ENCODE peak calls at places on chromosomes 5 and 9, in eight cellular contexts. S is stimulated activated CD4-positive, alpha-beta T cell treated with anti-CD3 and anti-CD28 coated beads, Interleukin-2, amount 100 ng/mL, for 4 hours; K is MCF 10A; N is ascending aorta; D is amygdala; Z is hepatic stellate cell; R is stimulated activated CD8-positive, alpha-beta memory T cell treated with anti-CD3 and anti-CD28 coated beads, Interleukin-7, amount 100 ng/mL, for 24 hours; H is uterus. B is an unnamed sample.

GRCh38 chr5:38257236-38258036 is 923 bp upstream of the EGFLAM start:
- DNase-seq in S (no peak), K (no peak), N (no peak), D (no peak), Z (no peak), R (no peak), H (no peak), B (no peak)

GRCh38 chr5:131226899-131227298 is 37.0 kb upstream of the CDC42SE2 start:
- DNase-seq in S (no peak), K (no peak), N (no peak), D (no peak), Z (no peak), R (no peak), H (no peak), B (no peak)

GRCh38 chr9:89436963-89437625 is 60.8 kb downstream of the SEMA4D start:
- DNase-seq in S (no peak), K (peak), N (no peak), D (no peak), Z (no peak), R (no peak), H (no peak), B (no peak)

GRCh38 chr5:1105350-1106265 is 6.3 kb downstream of the SLC12A7 start:
- DNase-seq in S (peak), K (no peak), N (no peak), D (no peak), Z (no peak), R (no peak), H (no peak), B (peak)

GRCh38 chr9:76215066-76215465 is 179.2 kb downstream of the RFK start:
- DNase-seq in S (no peak), K (peak), N (no peak), D (no peak), Z (no peak), R (no peak), H (no peak), B (no peak)

GRCh38 chr9:113523421-113524141 is 60.1 kb downstream of the RGS3 start:
- DNase-seq in S (peak), K (no peak), N (no peak), D (no peak), Z (peak), R (peak), H (peak), B (peak)

GRCh38 chr5:178078197-178078995 is 34.9 kb upstream of the N4BP3 start:
- DNase-seq in S (no peak), K (peak), N (no peak), D (no peak), Z (peak), R (no peak), H (no peak), B (no peak)

GRCh38 chr5:6847896-6848295 is 134.7 kb downstream of the TENT4A start:
- DNase-seq in S (no peak), K (no peak), N (no peak), D (no peak), Z (no peak), R (no peak), H (no peak), B (no peak)

GRCh38 chr5:2530609-2531008 is 220.9 kb downstream of the IRX2 start:
- DNase-seq in S (no peak), K (no peak), N (no peak), D (no peak), Z (no peak), R (no peak), H (no peak), B (no peak)

GRCh38 chr9:124590886-124591641 is 83.9 kb upstream of the NR5A1 start:
- DNase-seq in S (no peak), K (no peak), N (no peak), D (no peak), Z (no peak), R (no peak), H (no peak), B (no peak)

GRCh38 chr5:81776258-81776657 is 25.4 kb upstream of the SSBP2 start:
- DNase-seq in S (no peak), K (no peak), N (no peak), D (no peak), Z (no peak), R (no peak), H (no peak), B (no peak)

GRCh38 chr5:145243016-145243415 is 592.1 kb downstream of the PRELID2 start:
- DNase-seq in S (no peak), K (no peak), N (no peak), D (no peak), Z (no peak), R (no peak), H (no peak), B (no peak)

GRCh38 chr9:120971938-120972337 is 45.3 kb upstream of the TRAF1 start:
- DNase-seq in S (no peak), K (no peak), N (no peak), D (no peak), Z (no peak), R (no peak), H (no peak), B (no peak)

GRCh38 chr5:156237361-156237760 is 89.6 kb upstream of the SGCD start:
- DNase-seq in S (no peak), K (no peak), N (no peak), D (no peak), Z (no peak), R (no peak), H (no peak), B (no peak)

GRCh38 chr9:108837530-108837929 is 18.3 kb downstream of the ACTL7B start:
- DNase-seq in S (no peak), K (peak), N (no peak), D (no peak), Z (no peak), R (no peak), H (no peak), B (no peak)

GRCh38 chr9:97638666-97639065 is 5.0 kb downstream of the NCBP1 start:
- DNase-seq in S (no peak), K (peak), N (no peak), D (no peak), Z (no peak), R (no peak), H (no peak), B (no peak)

GRCh38 chr9:135819905-135820304 is 87.4 kb downstream of the CAMSAP1 start:
- DNase-seq in S (no peak), K (no peak), N (no peak), D (no peak), Z (no peak), R (no peak), H (no peak), B (no peak)

GRCh38 chr5:102681403-102681983 is 73.6 kb upstream of the PAM start:
- DNase-seq in S (peak), K (peak), N (no peak), D (peak), Z (peak), R (peak), H (peak), B (peak)

GRCh38 chr5:154179846-154180710 is 10.5 kb upstream of the GALNT10 start:
- DNase-seq in S (no peak), K (peak), N (no peak), D (no peak), Z (peak), R (no peak), H (no peak), B (no peak)

GRCh38 chr5:119814655-119815054 is 185.3 kb downstream of the FAM170A start:
- DNase-seq in S (no peak), K (no peak), N (no peak), D (no peak), Z (no peak), R (no peak), H (no peak), B (no peak)

GRCh38 chr5:176440932-176441706 is 7.1 kb upstream of the FAF2 start:
- DNase-seq in S (no peak), K (no peak), N (no peak), D (no peak), Z (no peak), R (no peak), H (no peak), B (no peak)

B was measured in T-helper 2 cell treated with Interferon-gamma antibody and Interleukin-4, amounts not matched to agents 5 μg/mL and 100 μg/mL, for 36 hours.